ENCODE peak calls at places on chromosome 20, in nine cellular contexts. G, J, S, Q, L, O, N, D and Y are unnamed samples.

GRCh38 chr20:16701296-16701695 is 28.5 kb upstream of the SNRPB2 start:
- DNase-seq in G (no peak), J (no peak), S (no peak), Q (peak; percentile 50), L (peak; percentile 5), O (peak; percentile 0), N (peak; percentile 11), D (no peak), Y (peak; percentile 11)

GRCh38 chr20:48656661-48657211 is 171.1 kb downstream of the PREX1 start:
- DNase-seq in G (no peak), J (no peak), S (no peak), Q (no peak), L (no peak), O (peak; percentile 95), N (no peak), D (no peak), Y (no peak)

GRCh38 chr20:23629542-23630391 is 8.0 kb downstream of the CST3 start:
- DNase-seq in G (no peak), J (no peak), S (no peak), Q (no peak), L (no peak), O (no peak), N (no peak), D (no peak), Y (no peak)

GRCh38 chr20:39563406-39563805 is 601.3 kb downstream of the DHX35 start:
- DNase-seq in G (no peak), J (no peak), S (no peak), Q (no peak), L (no peak), O (no peak), N (no peak), D (no peak), Y (no peak)

GRCh38 chr20:49823152-49823847 is 10.7 kb downstream of the SLC9A8 start:
- DNase-seq in G (no peak), J (no peak), S (no peak), Q (peak; percentile 52), L (no peak), O (no peak), N (no peak), D (no peak), Y (no peak)

GRCh38 chr20:235891-236290 is 8.8 kb downstream of the DEFB129 start:
- DNase-seq in G (peak; percentile 15), J (no peak), S (no peak), Q (no peak), L (peak; percentile 34), O (peak; percentile 6), N (no peak), D (no peak), Y (no peak)

GRCh38 chr20:17635846-17636245 is 46.2 kb downstream of the RRBP1 start:
- DNase-seq in G (peak; percentile 76), J (no peak), S (no peak), Q (no peak), L (no peak), O (no peak), N (no peak), D (no peak), Y (no peak)

GRCh38 chr20:1933465-1933870 is 38.3 kb downstream of the SIRPA start:
- DNase-seq in G (peak; percentile 52), J (no peak), S (no peak), Q (no peak), L (peak; percentile 10), O (no peak), N (no peak), D (no peak), Y (no peak)

GRCh38 chr20:63116412-63117106 is 99.4 kb downstream of the YTHDF1 start:
- DNase-seq in G (peak; percentile 76), J (no peak), S (no peak), Q (no peak), L (no peak), O (peak; percentile 1), N (no peak), D (no peak), Y (no peak)

GRCh38 chr20:17904027-17904426 is 64.6 kb downstream of the SNX5 start:
- DNase-seq in G (no peak), J (no peak), S (no peak), Q (no peak), L (no peak), O (no peak), N (no peak), D (no peak), Y (no peak)

GRCh38 chr20:11060423-11061205 is 386.8 kb upstream of the JAG1 start:
- DNase-seq in G (no peak), J (no peak), S (no peak), Q (no peak), L (no peak), O (no peak), N (no peak), D (no peak), Y (no peak)

GRCh38 chr20:35034150-35034549 is 58.5 kb downstream of the TRPC4AP start:
- DNase-seq in G (no peak), J (no peak), S (no peak), Q (no peak), L (no peak), O (no peak), N (no peak), D (no peak), Y (no peak)

GRCh38 chr20:17878912-17879602 is 89.5 kb downstream of the SNX5 start:
- DNase-seq in G (no peak), J (no peak), S (peak; percentile 17), Q (peak; percentile 15), L (no peak), O (no peak), N (no peak), D (no peak), Y (no peak)

GRCh38 chr20:9203081-9203447 is 134.2 kb downstream of the PLCB4 start:
- DNase-seq in G (no peak), J (no peak), S (no peak), Q (no peak), L (peak; percentile 45), O (no peak), N (no peak), D (no peak), Y (no peak)

GRCh38 chr20:45538209-45538798 is 978 bp downstream of the WFDC6 start:
- DNase-seq in G (no peak), J (no peak), S (no peak), Q (no peak), L (no peak), O (no peak), N (no peak), D (no peak), Y (no peak)

GRCh38 chr20:63167026-63167917 is 48.7 kb downstream of the YTHDF1 start:
- DNase-seq in G (no peak), J (no peak), S (no peak), Q (no peak), L (no peak), O (no peak), N (no peak), D (no peak), Y (no peak)

GRCh38 chr20:42688576-42688975 is 501.1 kb downstream of the PTPRT start:
- DNase-seq in G (no peak), J (no peak), S (no peak), Q (no peak), L (no peak), O (no peak), N (no peak), D (no peak), Y (no peak)

GRCh38 chr20:46681032-46681854 is 8.0 kb downstream of the TP53RK start:
- DNase-seq in G (peak; percentile 52), J (peak; percentile 42), S (peak; percentile 13), Q (peak; percentile 79), L (peak; percentile 19), O (peak; percentile 79), N (peak; percentile 59), D (peak; percentile 69), Y (peak; percentile 45)

GRCh38 chr20:60352017-60352416 is 393.8 kb downstream of the CDH26 start:
- DNase-seq in G (no peak), J (no peak), S (no peak), Q (no peak), L (no peak), O (no peak), N (no peak), D (no peak), Y (no peak)

GRCh38 chr20:37736132-37736531 is 42.3 kb downstream of the CTNNBL1 start:
- DNase-seq in G (no peak), J (no peak), S (no peak), Q (no peak), L (no peak), O (no peak), N (no peak), D (no peak), Y (no peak)

GRCh38 chr20:17436664-17437063 is 94.5 kb downstream of the BFSP1 start:
- DNase-seq in G (no peak), J (no peak), S (no peak), Q (no peak), L (no peak), O (no peak), N (no peak), D (no peak), Y (no peak)

GRCh38 chr20:35620818-35621559 is 5.4 kb downstream of the SPAG4 start:
- DNase-seq in G (no peak), J (no peak), S (no peak), Q (no peak), L (no peak), O (no peak), N (no peak), D (no peak), Y (no peak)

GRCh38 chr20:45545754-45546453 is 1.3 kb downstream of the EPPIN start:
- DNase-seq in G (peak; percentile 14), J (no peak), S (no peak), Q (no peak), L (peak; percentile 37), O (peak; percentile 25), N (no peak), D (peak; percentile 1), Y (no peak)

GRCh38 chr20:31822421-31823330 is 3.5 kb downstream of the MYLK2 start:
- DNase-seq in G (peak; percentile 90), J (peak; percentile 62), S (peak; percentile 43), Q (peak; percentile 75), L (peak; percentile 42), O (peak; percentile 75), N (peak; percentile 64), D (peak; percentile 96), Y (peak; percentile 64)

GRCh38 chr20:8255945-8256632 is 124.0 kb downstream of the PLCB1 start:
- DNase-seq in G (no peak), J (no peak), S (no peak), Q (no peak), L (no peak), O (no peak), N (no peak), D (no peak), Y (no peak)

GRCh38 chr20:1669304-1669703 is 11.7 kb upstream of the SIRPG start:
- DNase-seq in G (no peak), J (no peak), S (no peak), Q (no peak), L (no peak), O (no peak), N (no peak), D (no peak), Y (no peak)

GRCh38 chr20:25204550-25205276 is 9.2 kb downstream of the ENTPD6 start:
- DNase-seq in G (no peak), J (no peak), S (no peak), Q (no peak), L (no peak), O (no peak), N (no peak), D (no peak), Y (no peak)

GRCh38 chr20:17794400-17794799 is 94.6 kb downstream of the BANF2 start:
- DNase-seq in G (no peak), J (no peak), S (no peak), Q (no peak), L (no peak), O (peak; percentile 56), N (no peak), D (no peak), Y (no peak)

GRCh38 chr20:58420798-58421496 is 31.9 kb downstream of the VAPB start:
- DNase-seq in G (peak; percentile 79), J (no peak), S (no peak), Q (no peak), L (peak; percentile 80), O (no peak), N (no peak), D (no peak), Y (no peak)

GRCh38 chr20:20459726-20460125 is 91.8 kb downstream of the INSM1 start:
- DNase-seq in G (no peak), J (no peak), S (no peak), Q (no peak), L (peak; percentile 55), O (no peak), N (no peak), D (no peak), Y (no peak)

GRCh38 chr20:4084096-4084495 is 68.7 kb upstream of the RNF24 start:
- DNase-seq in G (no peak), J (no peak), S (no peak), Q (no peak), L (no peak), O (no peak), N (no peak), D (no peak), Y (no peak)